ENCODE peak calls at places on chromosomes 4 and X, in ten cellular contexts. One of them, this sample, is unnamed.

GRCh38 chrX:153642313-153642654 is 4.7 kb upstream of the DUSP9 start:
- DNase-seq in HCT116: no peak
- DNase-seq in pancreas: no peak
- DNase-seq in effector memory CD4-positive, alpha-beta T cell: no peak
- DNase-seq in OCI-LY7: no peak
- DNase-seq in suprapubic skin: no peak
- DNase-seq in GM23338: peak
- DNase-seq in transverse colon: no peak
- DNase-seq in IMR-90: no peak
- DNase-seq in substantia nigra: no peak
- DNase-seq in this sample: no peak

GRCh38 chr4:146153964-146154536 is 21.5 kb upstream of the LSM6 start:
- DNase-seq in pancreas: no peak
- DNase-seq in OCI-LY7: no peak
- DNase-seq in transverse colon: no peak
- DNase-seq in effector memory CD4-positive, alpha-beta T cell: no peak
- DNase-seq in IMR-90: no peak
- DNase-seq in suprapubic skin: no peak
- DNase-seq in GM23338: no peak
- DNase-seq in HCT116: no peak
- DNase-seq in substantia nigra: no peak
- DNase-seq in this sample: no peak

GRCh38 chrX:49037883-49038475 is 5.2 kb downstream of the TFE3 start:
- DNase-seq in substantia nigra: no peak
- DNase-seq in OCI-LY7: no peak
- DNase-seq in effector memory CD4-positive, alpha-beta T cell: no peak
- DNase-seq in IMR-90: peak
- DNase-seq in GM23338: no peak
- DNase-seq in pancreas: no peak
- DNase-seq in HCT116: no peak
- DNase-seq in suprapubic skin: no peak
- DNase-seq in transverse colon: no peak
- DNase-seq in this sample: no peak

GRCh38 chrX:63835361-63835760 is 50.3 kb upstream of the ARHGEF9 start:
- DNase-seq in substantia nigra: no peak
- DNase-seq in GM23338: no peak
- DNase-seq in IMR-90: no peak
- DNase-seq in HCT116: no peak
- DNase-seq in OCI-LY7: no peak
- DNase-seq in transverse colon: no peak
- DNase-seq in suprapubic skin: no peak
- DNase-seq in pancreas: no peak
- DNase-seq in effector memory CD4-positive, alpha-beta T cell: no peak
- DNase-seq in this sample: no peak

GRCh38 chr4:102789317-102789717 is 28.5 kb upstream of the MANBA start:
- DNase-seq in OCI-LY7: no peak
- DNase-seq in transverse colon: no peak
- DNase-seq in substantia nigra: no peak
- DNase-seq in HCT116: no peak
- DNase-seq in pancreas: no peak
- DNase-seq in effector memory CD4-positive, alpha-beta T cell: no peak
- DNase-seq in GM23338: no peak
- DNase-seq in suprapubic skin: no peak
- DNase-seq in IMR-90: peak
- DNase-seq in this sample: no peak

GRCh38 chr4:3868841-3869572 is 102.8 kb downstream of the ADRA2C start:
- DNase-seq in HCT116: no peak
- DNase-seq in GM23338: no peak
- DNase-seq in effector memory CD4-positive, alpha-beta T cell: no peak
- DNase-seq in suprapubic skin: peak
- DNase-seq in transverse colon: no peak
- DNase-seq in IMR-90: no peak
- DNase-seq in OCI-LY7: no peak
- DNase-seq in pancreas: no peak
- DNase-seq in substantia nigra: no peak
- DNase-seq in this sample: no peak

GRCh38 chrX:82589410-82589809 is 918.7 kb upstream of the POU3F4 start:
- DNase-seq in transverse colon: no peak
- DNase-seq in IMR-90: no peak
- DNase-seq in suprapubic skin: no peak
- DNase-seq in OCI-LY7: no peak
- DNase-seq in effector memory CD4-positive, alpha-beta T cell: no peak
- DNase-seq in GM23338: no peak
- DNase-seq in substantia nigra: no peak
- DNase-seq in pancreas: no peak
- DNase-seq in HCT116: peak
- DNase-seq in this sample: no peak

GRCh38 chr4:83490876-83491450 is 6.1 kb upstream of the ABRAXAS1 start:
- DNase-seq in suprapubic skin: no peak
- DNase-seq in GM23338: peak
- DNase-seq in IMR-90: peak
- DNase-seq in transverse colon: no peak
- DNase-seq in effector memory CD4-positive, alpha-beta T cell: no peak
- DNase-seq in HCT116: peak
- DNase-seq in OCI-LY7: peak
- DNase-seq in substantia nigra: no peak
- DNase-seq in pancreas: no peak
- DNase-seq in this sample: no peak

GRCh38 chr4:138751290-138751689 is 264.3 kb upstream of the NOCT start:
- DNase-seq in pancreas: no peak
- DNase-seq in effector memory CD4-positive, alpha-beta T cell: no peak
- DNase-seq in suprapubic skin: no peak
- DNase-seq in transverse colon: no peak
- DNase-seq in IMR-90: peak
- DNase-seq in OCI-LY7: no peak
- DNase-seq in GM23338: no peak
- DNase-seq in HCT116: no peak
- DNase-seq in substantia nigra: no peak
- DNase-seq in this sample: no peak

GRCh38 chr4:20251796-20252655 is at the start of gene SLIT2:
- DNase-seq in effector memory CD4-positive, alpha-beta T cell: no peak
- DNase-seq in IMR-90: peak
- DNase-seq in HCT116: peak
- DNase-seq in GM23338: peak
- DNase-seq in substantia nigra: peak
- DNase-seq in transverse colon: peak
- DNase-seq in OCI-LY7: no peak
- DNase-seq in suprapubic skin: peak
- DNase-seq in pancreas: peak
- DNase-seq in this sample: no peak

GRCh38 chr4:113474017-113474416 is 287.5 kb downstream of the CAMK2D start:
- DNase-seq in suprapubic skin: no peak
- DNase-seq in IMR-90: peak
- DNase-seq in pancreas: no peak
- DNase-seq in GM23338: no peak
- DNase-seq in HCT116: peak
- DNase-seq in substantia nigra: no peak
- DNase-seq in effector memory CD4-positive, alpha-beta T cell: no peak
- DNase-seq in OCI-LY7: no peak
- DNase-seq in transverse colon: no peak
- DNase-seq in this sample: peak

GRCh38 chr4:129239088-129239487 is 143.1 kb downstream of the C4orf33 start:
- DNase-seq in transverse colon: peak
- DNase-seq in OCI-LY7: no peak
- DNase-seq in effector memory CD4-positive, alpha-beta T cell: no peak
- DNase-seq in pancreas: no peak
- DNase-seq in suprapubic skin: no peak
- DNase-seq in IMR-90: no peak
- DNase-seq in HCT116: no peak
- DNase-seq in substantia nigra: no peak
- DNase-seq in GM23338: no peak
- DNase-seq in this sample: no peak

GRCh38 chr4:80153800-80154546 is 43.3 kb upstream of the PRDM8 start:
- DNase-seq in GM23338: no peak
- DNase-seq in IMR-90: peak
- DNase-seq in OCI-LY7: no peak
- DNase-seq in transverse colon: no peak
- DNase-seq in substantia nigra: no peak
- DNase-seq in HCT116: no peak
- DNase-seq in suprapubic skin: no peak
- DNase-seq in pancreas: no peak
- DNase-seq in effector memory CD4-positive, alpha-beta T cell: no peak
- DNase-seq in this sample: no peak

GRCh38 chr4:98929341-98930267 is 671 bp upstream of the EIF4E start:
- DNase-seq in GM23338: peak
- DNase-seq in transverse colon: peak
- DNase-seq in pancreas: peak
- DNase-seq in effector memory CD4-positive, alpha-beta T cell: peak
- DNase-seq in substantia nigra: peak
- DNase-seq in suprapubic skin: no peak
- DNase-seq in IMR-90: peak
- DNase-seq in OCI-LY7: peak
- DNase-seq in HCT116: peak
- DNase-seq in this sample: peak

GRCh38 chrX:2629316-2630168 is 61.6 kb upstream of the CD99 start:
- DNase-seq in substantia nigra: no peak
- DNase-seq in HCT116: no peak
- DNase-seq in suprapubic skin: no peak
- DNase-seq in pancreas: peak
- DNase-seq in effector memory CD4-positive, alpha-beta T cell: no peak
- DNase-seq in OCI-LY7: peak
- DNase-seq in GM23338: no peak
- DNase-seq in transverse colon: no peak
- DNase-seq in IMR-90: no peak
- DNase-seq in this sample: no peak

GRCh38 chr4:18767921-18768320 is 746.4 kb upstream of the LCORL start:
- DNase-seq in OCI-LY7: no peak
- DNase-seq in pancreas: no peak
- DNase-seq in GM23338: no peak
- DNase-seq in substantia nigra: no peak
- DNase-seq in suprapubic skin: no peak
- DNase-seq in IMR-90: no peak
- DNase-seq in effector memory CD4-positive, alpha-beta T cell: no peak
- DNase-seq in transverse colon: no peak
- DNase-seq in HCT116: no peak
- DNase-seq in this sample: no peak
- H3K27ac ChIP-seq in OCI-LY7: no peak
- H3K27ac ChIP-seq in pancreas: no peak
- H3K27ac ChIP-seq in GM23338: no peak
- H3K27ac ChIP-seq in substantia nigra: no peak
- H3K27ac ChIP-seq in suprapubic skin: no peak
- H3K27ac ChIP-seq in IMR-90: no peak
- H3K27ac ChIP-seq in effector memory CD4-positive, alpha-beta T cell: no peak
- H3K27ac ChIP-seq in transverse colon: no peak
- H3K27ac ChIP-seq in HCT116: no peak
- H3K27ac ChIP-seq in this sample: no peak

DNA sequence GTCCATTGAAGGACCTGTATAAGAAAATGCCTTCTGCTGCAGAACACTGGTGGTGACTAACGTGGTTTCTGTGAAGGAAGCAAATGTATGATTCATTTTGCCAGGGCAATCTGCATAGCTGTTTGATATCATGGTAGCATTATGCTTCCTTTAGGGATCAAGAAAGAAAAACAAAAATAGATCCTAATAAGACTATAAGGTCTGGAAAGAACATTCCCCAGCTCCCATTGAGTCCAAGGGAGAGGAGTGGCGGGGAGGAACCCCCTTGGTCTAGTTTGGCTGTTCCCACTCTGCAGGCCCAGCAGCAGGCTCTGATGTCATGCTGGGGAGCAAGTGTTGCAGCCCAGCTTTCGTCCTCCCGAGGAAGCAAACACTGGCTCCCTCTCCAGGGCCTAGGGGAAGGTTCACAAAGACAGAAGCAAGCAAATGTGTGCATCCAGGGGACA is 154.5 kb upstream of the GALNT7 start:
- DNase-seq in effector memory CD4-positive, alpha-beta T cell: no peak
- DNase-seq in GM23338: peak
- DNase-seq in IMR-90: peak
- DNase-seq in OCI-LY7: peak
- DNase-seq in pancreas: no peak
- DNase-seq in substantia nigra: no peak
- DNase-seq in HCT116: no peak
- DNase-seq in transverse colon: no peak
- DNase-seq in suprapubic skin: no peak
- DNase-seq in this sample: no peak
- H3K27ac ChIP-seq in effector memory CD4-positive, alpha-beta T cell: no peak
- H3K27ac ChIP-seq in GM23338: peak
- H3K27ac ChIP-seq in IMR-90: no peak
- H3K27ac ChIP-seq in OCI-LY7: no peak
- H3K27ac ChIP-seq in pancreas: no peak
- H3K27ac ChIP-seq in substantia nigra: no peak
- H3K27ac ChIP-seq in HCT116: no peak
- H3K27ac ChIP-seq in transverse colon: no peak
- H3K27ac ChIP-seq in suprapubic skin: no peak
- H3K27ac ChIP-seq in this sample: peak

DNA sequence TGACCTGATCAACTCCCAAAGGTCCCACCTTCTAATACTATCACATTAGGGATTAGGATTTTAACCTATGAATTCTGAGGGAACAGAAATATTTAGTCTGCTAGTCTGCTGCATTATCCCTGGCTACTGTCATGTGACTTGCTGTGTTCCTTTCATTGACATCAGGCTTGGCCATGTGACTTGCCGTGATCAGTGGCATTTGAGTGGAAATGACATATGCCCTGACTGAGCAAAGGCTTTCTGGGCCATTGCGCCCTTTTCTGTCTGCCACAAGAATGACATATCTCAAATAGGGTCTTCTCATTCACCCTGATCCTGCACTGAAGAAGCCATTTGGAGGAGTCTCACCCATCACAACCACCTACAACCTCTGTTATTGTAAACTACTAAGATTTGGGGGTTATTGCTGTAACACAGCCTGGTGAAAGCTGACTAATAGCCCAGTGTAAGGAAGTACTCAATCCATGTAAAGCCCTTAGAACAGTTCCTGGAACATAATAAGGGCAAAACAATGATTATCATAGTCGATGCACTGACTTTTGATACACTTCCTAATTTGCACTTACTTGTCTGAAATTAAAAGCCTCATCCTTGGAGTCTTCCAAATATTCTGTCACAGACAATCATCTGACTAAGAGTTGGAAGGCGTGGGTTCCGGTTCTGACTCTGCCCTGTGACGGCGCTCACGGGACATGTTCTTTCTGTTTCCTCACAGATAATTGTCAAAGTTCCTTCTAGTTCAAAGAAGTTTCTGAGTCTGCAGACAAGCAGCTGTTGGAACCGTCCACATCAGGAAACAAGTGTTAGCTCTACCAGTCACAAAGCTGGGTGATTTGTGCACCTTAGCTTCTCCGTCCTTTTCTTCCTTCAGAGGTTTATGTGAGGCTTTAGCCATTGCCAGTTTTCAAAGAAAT is 33.2 kb upstream of the RASGEF1B start:
- DNase-seq in OCI-LY7: peak
- DNase-seq in pancreas: no peak
- DNase-seq in suprapubic skin: peak
- DNase-seq in GM23338: no peak
- DNase-seq in transverse colon: peak
- DNase-seq in substantia nigra: peak
- DNase-seq in effector memory CD4-positive, alpha-beta T cell: peak
- DNase-seq in IMR-90: no peak
- DNase-seq in HCT116: no peak
- DNase-seq in this sample: no peak
- H3K27ac ChIP-seq in OCI-LY7: no peak
- H3K27ac ChIP-seq in pancreas: peak
- H3K27ac ChIP-seq in suprapubic skin: peak
- H3K27ac ChIP-seq in GM23338: no peak
- H3K27ac ChIP-seq in transverse colon: peak
- H3K27ac ChIP-seq in substantia nigra: no peak
- H3K27ac ChIP-seq in effector memory CD4-positive, alpha-beta T cell: no peak
- H3K27ac ChIP-seq in IMR-90: no peak
- H3K27ac ChIP-seq in HCT116: no peak
- H3K27ac ChIP-seq in this sample: peak

GRCh38 chr4:143359794-143360193 is 23.1 kb downstream of the GAB1 start:
- DNase-seq in HCT116: no peak
- DNase-seq in pancreas: no peak
- DNase-seq in substantia nigra: no peak
- DNase-seq in IMR-90: no peak
- DNase-seq in GM23338: no peak
- DNase-seq in transverse colon: no peak
- DNase-seq in OCI-LY7: no peak
- DNase-seq in suprapubic skin: no peak
- DNase-seq in effector memory CD4-positive, alpha-beta T cell: no peak
- DNase-seq in this sample: peak
- H3K27ac ChIP-seq in HCT116: no peak
- H3K27ac ChIP-seq in pancreas: peak
- H3K27ac ChIP-seq in substantia nigra: no peak
- H3K27ac ChIP-seq in IMR-90: peak
- H3K27ac ChIP-seq in GM23338: no peak
- H3K27ac ChIP-seq in transverse colon: peak
- H3K27ac ChIP-seq in OCI-LY7: peak
- H3K27ac ChIP-seq in suprapubic skin: peak
- H3K27ac ChIP-seq in effector memory CD4-positive, alpha-beta T cell: no peak
- H3K27ac ChIP-seq in this sample: peak